ENCODE peak calls at places on chromosome 3, in four cellular contexts. One of them, this sample, is unnamed.

GRCh38 chr3:177382944-177383343 is 185.7 kb upstream of the TBL1XR1 start:
- DNase-seq in tibial artery: no peak
- DNase-seq in Panc1: no peak
- DNase-seq in Peyer's patch: no peak
- DNase-seq in this sample: no peak

GRCh38 chr3:8911781-8912180 is 51.5 kb downstream of the RAD18 start:
- DNase-seq in tibial artery: no peak
- DNase-seq in Panc1: no peak
- DNase-seq in Peyer's patch: no peak
- DNase-seq in this sample: no peak

GRCh38 chr3:114393367-114394072 is 99.7 kb downstream of the TIGIT start:
- DNase-seq in tibial artery: no peak
- DNase-seq in Panc1: no peak
- DNase-seq in Peyer's patch: no peak
- DNase-seq in this sample: no peak

GRCh38 chr3:141656771-141657170 is 81.3 kb upstream of the RNF7 start:
- DNase-seq in tibial artery: no peak
- DNase-seq in Panc1: no peak
- DNase-seq in Peyer's patch: no peak
- DNase-seq in this sample: peak

GRCh38 chr3:20646425-20646824 is 460.4 kb upstream of the SGO1 start:
- DNase-seq in tibial artery: no peak
- DNase-seq in Panc1: no peak
- DNase-seq in Peyer's patch: no peak
- DNase-seq in this sample: no peak

GRCh38 chr3:189392969-189393368 is 221.2 kb downstream of the TPRG1 start:
- DNase-seq in tibial artery: no peak
- DNase-seq in Panc1: no peak
- DNase-seq in Peyer's patch: peak
- DNase-seq in this sample: no peak

GRCh38 chr3:195906865-195907729 is 1.3 kb downstream of the TNK2 start:
- DNase-seq in tibial artery: no peak
- DNase-seq in Panc1: no peak
- DNase-seq in Peyer's patch: no peak
- DNase-seq in this sample: peak

GRCh38 chr3:196219194-196219969 is 3.0 kb downstream of the SLC51A start:
- DNase-seq in tibial artery: peak
- DNase-seq in Panc1: no peak
- DNase-seq in Peyer's patch: no peak
- DNase-seq in this sample: peak

GRCh38 chr3:138451595-138452162 is 17.3 kb downstream of the ESYT3 start:
- DNase-seq in tibial artery: no peak
- DNase-seq in Panc1: no peak
- DNase-seq in Peyer's patch: no peak
- DNase-seq in this sample: peak

GRCh38 chr3:36824443-36824842 is 60.1 kb upstream of the DCLK3 start:
- DNase-seq in tibial artery: no peak
- DNase-seq in Panc1: no peak
- DNase-seq in Peyer's patch: no peak
- DNase-seq in this sample: no peak

GRCh38 chr3:149628957-149629670 is 28.7 kb downstream of the WWTR1 start:
- DNase-seq in tibial artery: no peak
- DNase-seq in Panc1: no peak
- DNase-seq in Peyer's patch: no peak
- DNase-seq in this sample: no peak

GRCh38 chr3:138818175-138818574 is 16.6 kb downstream of the PIK3CB start:
- DNase-seq in tibial artery: no peak
- DNase-seq in Panc1: no peak
- DNase-seq in Peyer's patch: no peak
- DNase-seq in this sample: no peak

GRCh38 chr3:111539351-111540331 is 2.4 kb upstream of the CD96 start:
- DNase-seq in tibial artery: no peak
- DNase-seq in Panc1: peak
- DNase-seq in Peyer's patch: peak
- DNase-seq in this sample: peak

GRCh38 chr3:134641671-134642300 is 9.0 kb downstream of the KY start:
- DNase-seq in tibial artery: no peak
- DNase-seq in Panc1: no peak
- DNase-seq in Peyer's patch: no peak
- DNase-seq in this sample: peak

GRCh38 chr3:27166888-27167287 is 202.3 kb downstream of the NEK10 start:
- DNase-seq in tibial artery: peak
- DNase-seq in Panc1: no peak
- DNase-seq in Peyer's patch: no peak
- DNase-seq in this sample: no peak

GRCh38 chr3:11847607-11848006 is 922 bp upstream of the TAMM41 start:
- DNase-seq in tibial artery: no peak
- DNase-seq in Panc1: no peak
- DNase-seq in Peyer's patch: no peak
- DNase-seq in this sample: peak

GRCh38 chr3:31442755-31443154 is 90.0 kb upstream of the STT3B start:
- DNase-seq in tibial artery: no peak
- DNase-seq in Panc1: no peak
- DNase-seq in Peyer's patch: no peak
- DNase-seq in this sample: peak

GRCh38 chr3:29099296-29099695 is 181.6 kb upstream of the RBMS3 start:
- DNase-seq in tibial artery: no peak
- DNase-seq in Panc1: no peak
- DNase-seq in Peyer's patch: no peak
- DNase-seq in this sample: no peak

GRCh38 chr3:132573657-132574260 is 23.3 kb upstream of the ACKR4 start:
- DNase-seq in tibial artery: no peak
- DNase-seq in Panc1: no peak
- DNase-seq in Peyer's patch: no peak
- DNase-seq in this sample: no peak

GRCh38 chr3:163476179-163476578 is 1602.1 kb downstream of the SI start:
- DNase-seq in tibial artery: no peak
- DNase-seq in Panc1: no peak
- DNase-seq in Peyer's patch: no peak
- DNase-seq in this sample: no peak

GRCh38 chr3:164522073-164522763 is 556.1 kb downstream of the SI start:
- DNase-seq in tibial artery: no peak
- DNase-seq in Panc1: no peak
- DNase-seq in Peyer's patch: no peak
- DNase-seq in this sample: no peak

GRCh38 chr3:113685956-113686721 is 10.3 kb downstream of the USF3 start:
- DNase-seq in tibial artery: no peak
- DNase-seq in Panc1: no peak
- DNase-seq in Peyer's patch: no peak
- DNase-seq in this sample: peak

GRCh38 chr3:129940086-129940485 is 34.4 kb upstream of the TRH start:
- DNase-seq in tibial artery: no peak
- DNase-seq in Panc1: no peak
- DNase-seq in Peyer's patch: no peak
- DNase-seq in this sample: no peak

GRCh38 chr3:99920530-99921376 is 103.1 kb downstream of the CMSS1 start:
- DNase-seq in tibial artery: peak
- DNase-seq in Panc1: no peak
- DNase-seq in Peyer's patch: peak
- DNase-seq in this sample: peak

GRCh38 chr3:99915911-99916310 is 98.2 kb downstream of the CMSS1 start:
- DNase-seq in tibial artery: no peak
- DNase-seq in Panc1: no peak
- DNase-seq in Peyer's patch: no peak
- DNase-seq in this sample: no peak

GRCh38 chr3:99919694-99920093 is 102.0 kb downstream of the CMSS1 start:
- DNase-seq in tibial artery: no peak
- DNase-seq in Panc1: no peak
- DNase-seq in Peyer's patch: no peak
- DNase-seq in this sample: no peak

GRCh38 chr3:99921377-99921695 is 103.7 kb downstream of the CMSS1 start:
- DNase-seq in tibial artery: no peak
- DNase-seq in Panc1: no peak
- DNase-seq in Peyer's patch: no peak
- DNase-seq in this sample: no peak

DNA sequence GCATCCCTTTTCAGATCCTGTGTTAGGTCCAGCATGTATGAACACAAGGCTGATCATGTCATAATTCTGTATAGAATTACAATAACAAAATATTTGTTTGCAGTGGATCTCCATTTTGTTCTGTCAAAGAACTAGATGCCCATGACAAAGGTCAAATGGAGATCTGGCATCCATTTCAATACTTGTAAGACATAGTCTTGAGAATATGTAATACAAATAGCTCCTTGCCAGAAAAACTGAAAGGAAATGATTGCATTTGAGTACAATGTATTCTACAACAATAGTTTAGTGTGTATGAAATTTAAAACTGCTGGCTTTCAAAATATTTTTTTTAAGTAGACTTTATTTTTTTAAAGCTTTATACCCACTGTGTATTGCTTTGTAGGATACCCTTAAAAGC is 101.1 kb downstream of the CMSS1 start:
- DNase-seq in tibial artery: no peak
- DNase-seq in Panc1: no peak
- DNase-seq in Peyer's patch: no peak
- DNase-seq in this sample: no peak
- H3K27ac ChIP-seq in tibial artery: no peak
- H3K27ac ChIP-seq in Panc1: no peak
- H3K27ac ChIP-seq in Peyer's patch: no peak
- H3K27ac ChIP-seq in this sample: no peak

DNA sequence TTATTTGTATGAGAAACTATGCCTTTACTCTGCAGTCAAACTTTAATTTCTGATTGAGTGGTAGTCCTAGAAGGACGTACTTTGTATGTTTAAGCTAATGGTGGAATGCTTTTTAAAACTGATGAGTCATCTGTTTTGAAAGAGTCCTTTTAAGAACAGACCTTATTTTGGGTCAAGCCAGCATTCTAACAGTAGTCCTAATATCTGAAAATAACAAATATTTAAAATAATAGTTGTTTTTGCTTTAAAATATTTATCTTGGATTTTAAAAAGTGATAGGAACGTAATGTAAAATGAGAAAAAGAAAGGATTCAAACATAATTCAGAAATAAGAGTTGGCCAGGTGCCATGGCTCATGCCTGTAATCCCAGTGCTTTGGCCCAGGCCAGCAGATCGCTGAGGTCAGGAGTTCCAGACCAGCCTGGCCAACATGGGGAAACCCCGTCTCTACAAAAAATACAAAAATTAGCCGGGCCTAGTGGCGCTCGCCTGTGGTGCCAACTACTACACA is 1.3 kb upstream of the LRRC58 start:
- DNase-seq in tibial artery: peak
- DNase-seq in Panc1: no peak
- DNase-seq in Peyer's patch: no peak
- DNase-seq in this sample: no peak
- H3K27ac ChIP-seq in tibial artery: peak
- H3K27ac ChIP-seq in Panc1: peak
- H3K27ac ChIP-seq in Peyer's patch: no peak
- H3K27ac ChIP-seq in this sample: no peak

GRCh38 chr3:99843590-99844260 is 26.1 kb downstream of the CMSS1 start:
- DNase-seq in tibial artery: no peak
- DNase-seq in Panc1: no peak
- DNase-seq in Peyer's patch: no peak
- DNase-seq in this sample: no peak
- H3K27ac ChIP-seq in tibial artery: peak
- H3K27ac ChIP-seq in Panc1: peak
- H3K27ac ChIP-seq in Peyer's patch: peak
- H3K27ac ChIP-seq in this sample: no peak

GRCh38 chr3:183644244-183644643 is 8.8 kb downstream of the KLHL24 start:
- DNase-seq in tibial artery: no peak
- DNase-seq in Panc1: no peak
- DNase-seq in Peyer's patch: no peak
- DNase-seq in this sample: no peak
- H3K27ac ChIP-seq in tibial artery: no peak
- H3K27ac ChIP-seq in Panc1: no peak
- H3K27ac ChIP-seq in Peyer's patch: no peak
- H3K27ac ChIP-seq in this sample: no peak

DNA sequence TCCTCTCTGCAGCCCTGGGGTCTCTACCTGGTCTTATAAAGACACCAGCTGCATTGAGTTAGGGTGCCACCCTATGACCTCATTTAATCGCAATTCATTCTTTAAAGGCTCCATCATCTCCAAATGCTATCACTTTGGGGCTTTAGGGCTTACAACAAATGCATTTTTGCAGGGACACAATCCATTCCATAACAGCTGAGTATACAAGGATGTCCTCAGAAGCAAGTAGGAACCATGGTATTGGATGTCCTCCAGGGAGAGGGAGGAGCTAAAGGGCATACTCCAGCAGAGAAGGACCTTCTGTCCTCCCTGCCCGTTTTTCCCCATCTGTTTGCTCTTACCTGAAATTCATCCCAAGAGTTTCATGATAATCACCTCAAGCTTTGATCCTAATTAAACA is 30.3 kb downstream of the UMPS start:
- DNase-seq in tibial artery: no peak
- DNase-seq in Panc1: no peak
- DNase-seq in Peyer's patch: no peak
- DNase-seq in this sample: no peak
- H3K27ac ChIP-seq in tibial artery: peak
- H3K27ac ChIP-seq in Panc1: no peak
- H3K27ac ChIP-seq in Peyer's patch: no peak
- H3K27ac ChIP-seq in this sample: no peak

GRCh38 chr3:186221733-186222378 is 113.0 kb upstream of the ETV5 start:
- DNase-seq in tibial artery: no peak
- DNase-seq in Panc1: no peak
- DNase-seq in Peyer's patch: no peak
- DNase-seq in this sample: no peak

GRCh38 chr3:186220365-186220764 is 111.5 kb upstream of the ETV5 start:
- DNase-seq in tibial artery: no peak
- DNase-seq in Panc1: no peak
- DNase-seq in Peyer's patch: no peak
- DNase-seq in this sample: no peak

GRCh38 chr3:186218423-186218822 is 109.5 kb upstream of the ETV5 start:
- DNase-seq in tibial artery: no peak
- DNase-seq in Panc1: no peak
- DNase-seq in Peyer's patch: no peak
- DNase-seq in this sample: no peak

GRCh38 chr3:186219211-186219638 is 110.3 kb upstream of the ETV5 start:
- DNase-seq in tibial artery: no peak
- DNase-seq in Panc1: no peak
- DNase-seq in Peyer's patch: no peak
- DNase-seq in this sample: no peak

GRCh38 chr3:186220886-186221285 is 112.0 kb upstream of the ETV5 start:
- DNase-seq in tibial artery: peak
- DNase-seq in Panc1: no peak
- DNase-seq in Peyer's patch: no peak
- DNase-seq in this sample: peak
- H3K27ac ChIP-seq in tibial artery: peak
- H3K27ac ChIP-seq in Panc1: no peak
- H3K27ac ChIP-seq in Peyer's patch: no peak
- H3K27ac ChIP-seq in this sample: no peak